ENCODE peak calls at places on chromosomes 1 and 21, in seven cellular contexts. R, Z, S, Y, V, G and C are unnamed samples.

GRCh38 chr1:54255026-54255425 is 55.1 kb downstream of the MRPL37 start:
- DNase-seq in R (no peak), Z (no peak), S (no peak), Y (no peak), V (no peak), G (no peak), C (no peak)

GRCh38 chr1:73909043-73909567 is 288.9 kb downstream of the LRRIQ3 start:
- DNase-seq in R (no peak), Z (no peak), S (no peak), Y (no peak), V (no peak), G (no peak), C (no peak)

GRCh38 chr1:246577720-246578106 is 11.5 kb downstream of the CNST start:
- DNase-seq in R (no peak), Z (no peak), S (no peak), Y (no peak), V (no peak), G (no peak), C (no peak)

GRCh38 chr1:14282583-14283186 is 315.8 kb upstream of the KAZN start:
- DNase-seq in R (no peak), Z (no peak), S (no peak), Y (no peak), V (no peak), G (no peak), C (no peak)

GRCh38 chr1:170807432-170807831 is 127.9 kb upstream of the MROH9 start:
- DNase-seq in R (no peak), Z (no peak), S (no peak), Y (no peak), V (no peak), G (no peak), C (no peak)

GRCh38 chr1:150549496-150550221 is 451 bp downstream of the ADAMTSL4 start:
- DNase-seq in R (no peak), Z (no peak), S (no peak), Y (no peak), V (no peak), G (no peak), C (no peak)

GRCh38 chr1:109263234-109263596 is 13.9 kb downstream of the CELSR2 start:
- DNase-seq in R (no peak), Z (no peak), S (no peak), Y (no peak), V (no peak), G (no peak), C (no peak)

GRCh38 chr1:102174259-102174863 is 177.6 kb upstream of the OLFM3 start:
- DNase-seq in R (no peak), Z (no peak), S (no peak), Y (peak), V (no peak), G (no peak), C (no peak)

GRCh38 chr1:156104065-156104810 is 10.3 kb upstream of the LMNA start:
- DNase-seq in R (peak), Z (no peak), S (no peak), Y (peak), V (peak), G (no peak), C (no peak)

GRCh38 chr1:31373897-31374486 is 1.1 kb upstream of the FABP3 start:
- DNase-seq in R (no peak), Z (no peak), S (peak), Y (no peak), V (no peak), G (no peak), C (no peak)

GRCh38 chr21:36706951-36707762 is 8.2 kb downstream of the SIM2 start:
- DNase-seq in R (no peak), Z (no peak), S (no peak), Y (no peak), V (no peak), G (no peak), C (no peak)

GRCh38 chr1:227741166-227741870 is 6.1 kb downstream of the SNAP47 start:
- DNase-seq in R (no peak), Z (no peak), S (no peak), Y (no peak), V (no peak), G (no peak), C (no peak)

GRCh38 chr1:89310505-89310904 is 37.8 kb upstream of the GBP5 start:
- DNase-seq in R (no peak), Z (no peak), S (no peak), Y (no peak), V (no peak), G (no peak), C (no peak)

GRCh38 chr1:81478217-81478616 is 322.5 kb upstream of the ADGRL2 start:
- DNase-seq in R (no peak), Z (no peak), S (peak), Y (no peak), V (no peak), G (no peak), C (no peak)

GRCh38 chr1:221670081-221670480 is 71.8 kb downstream of the DUSP10 start:
- DNase-seq in R (no peak), Z (no peak), S (no peak), Y (no peak), V (no peak), G (no peak), C (no peak)

GRCh38 chr1:232319106-232319505 is 310.8 kb downstream of the SIPA1L2 start:
- DNase-seq in R (no peak), Z (no peak), S (peak), Y (peak), V (no peak), G (no peak), C (no peak)

GRCh38 chr21:32004281-32004680 is 131.5 kb downstream of the HUNK start:
- DNase-seq in R (no peak), Z (no peak), S (no peak), Y (no peak), V (no peak), G (no peak), C (no peak)

GRCh38 chr1:86868477-86868876 is 45.4 kb downstream of the SELENOF start:
- DNase-seq in R (no peak), Z (no peak), S (no peak), Y (no peak), V (no peak), G (no peak), C (no peak)

GRCh38 chr1:35708179-35708891 is 10.3 kb downstream of the C1orf216 start:
- DNase-seq in R (no peak), Z (peak), S (peak), Y (no peak), V (no peak), G (no peak), C (no peak)

GRCh38 chr1:151892190-151892589 is 17.1 kb downstream of the THEM4 start:
- DNase-seq in R (no peak), Z (no peak), S (no peak), Y (no peak), V (no peak), G (no peak), C (no peak)

GRCh38 chr1:241253491-241253890 is 103.5 kb downstream of the RGS7 start:
- DNase-seq in R (no peak), Z (no peak), S (no peak), Y (no peak), V (no peak), G (no peak), C (no peak)

GRCh38 chr21:31872452-31873274 is at the start of gene HUNK:
- DNase-seq in R (no peak), Z (peak), S (peak), Y (peak), V (no peak), G (no peak), C (peak)

GRCh38 chr21:41970751-41971653 is 17.2 kb upstream of the C2CD2 start:
- DNase-seq in R (no peak), Z (no peak), S (no peak), Y (no peak), V (no peak), G (no peak), C (no peak)

GRCh38 chr1:11044086-11044848 is 2.8 kb downstream of the MASP2 start:
- DNase-seq in R (no peak), Z (no peak), S (no peak), Y (no peak), V (no peak), G (no peak), C (no peak)

GRCh38 chr21:17461014-17461413 is 51.8 kb upstream of the CXADR start:
- DNase-seq in R (no peak), Z (no peak), S (no peak), Y (no peak), V (no peak), G (no peak), C (no peak)

GRCh38 chr1:36223373-36223995 is 759 bp upstream of the THRAP3 start:
- DNase-seq in R (no peak), Z (no peak), S (peak), Y (peak), V (no peak), G (peak), C (no peak)